ENCODE peak calls at places on chromosomes 13 and 19, in nine cellular contexts. One of them, this sample, is unnamed.
A peak's percentile ranks its signal among the peaks of the same experiment; 100 is the strongest.

GRCh38 chr19:48628486-48629296 is 8.5 kb downstream of the DBP start:
- DNase-seq in HCT116: no peak
- DNase-seq in mesenchymal stem cell: no peak
- DNase-seq in K562: no peak
- DNase-seq in GM23338: no peak
- DNase-seq in hepatocyte: peak; percentile 8
- DNase-seq in IMR-90: no peak
- DNase-seq in H9: peak; percentile 32
- DNase-seq in trophoblast cell: no peak
- DNase-seq in this sample: no peak

GRCh38 chr19:30361721-30362120 is 10.5 kb upstream of the ZNF536 start:
- DNase-seq in HCT116: no peak
- DNase-seq in mesenchymal stem cell: no peak
- DNase-seq in K562: no peak
- DNase-seq in GM23338: no peak
- DNase-seq in hepatocyte: no peak
- DNase-seq in IMR-90: no peak
- DNase-seq in H9: no peak
- DNase-seq in trophoblast cell: no peak
- DNase-seq in this sample: no peak

GRCh38 chr13:42707596-42707995 is 73.8 kb upstream of the FAM216B start:
- DNase-seq in HCT116: no peak
- DNase-seq in mesenchymal stem cell: peak; percentile 81
- DNase-seq in K562: no peak
- DNase-seq in GM23338: no peak
- DNase-seq in hepatocyte: no peak
- DNase-seq in IMR-90: peak; percentile 64
- DNase-seq in H9: no peak
- DNase-seq in trophoblast cell: no peak
- DNase-seq in this sample: no peak

GRCh38 chr19:2494084-2494446 is 18.1 kb downstream of the GADD45B start:
- DNase-seq in HCT116: no peak
- DNase-seq in mesenchymal stem cell: peak; percentile 86
- DNase-seq in K562: no peak
- DNase-seq in GM23338: no peak
- DNase-seq in hepatocyte: peak; percentile 49
- DNase-seq in IMR-90: peak; percentile 65
- DNase-seq in H9: no peak
- DNase-seq in trophoblast cell: no peak
- DNase-seq in this sample: no peak

GRCh38 chr19:19106061-19106551 is 32.2 kb downstream of the TMEM161A start:
- DNase-seq in HCT116: no peak
- DNase-seq in mesenchymal stem cell: peak; percentile 67
- DNase-seq in K562: no peak
- DNase-seq in GM23338: peak; percentile 73
- DNase-seq in hepatocyte: peak; percentile 52
- DNase-seq in IMR-90: no peak
- DNase-seq in H9: peak; percentile 77
- DNase-seq in trophoblast cell: peak; percentile 77
- DNase-seq in this sample: no peak

GRCh38 chr13:110017379-110017778 is 231.0 kb upstream of the IRS2 start:
- DNase-seq in HCT116: peak; percentile 74
- DNase-seq in mesenchymal stem cell: peak; percentile 90
- DNase-seq in K562: no peak
- DNase-seq in GM23338: peak; percentile 53
- DNase-seq in hepatocyte: peak; percentile 81
- DNase-seq in IMR-90: peak; percentile 95
- DNase-seq in H9: peak; percentile 60
- DNase-seq in trophoblast cell: peak; percentile 61
- DNase-seq in this sample: peak; percentile 73

GRCh38 chr13:49246850-49247721 is 639 bp upstream of the CDADC1 start:
- DNase-seq in HCT116: no peak
- DNase-seq in mesenchymal stem cell: no peak
- DNase-seq in K562: no peak
- DNase-seq in GM23338: no peak
- DNase-seq in hepatocyte: no peak
- DNase-seq in IMR-90: no peak
- DNase-seq in H9: no peak
- DNase-seq in trophoblast cell: no peak
- DNase-seq in this sample: no peak

GRCh38 chr19:45187421-45188100 is 9.0 kb downstream of the BLOC1S3 start:
- DNase-seq in HCT116: no peak
- DNase-seq in mesenchymal stem cell: no peak
- DNase-seq in K562: peak; percentile 65
- DNase-seq in GM23338: peak; percentile 93
- DNase-seq in hepatocyte: peak; percentile 61
- DNase-seq in IMR-90: no peak
- DNase-seq in H9: peak; percentile 63
- DNase-seq in trophoblast cell: no peak
- DNase-seq in this sample: no peak

GRCh38 chr19:50252111-50252886 is 48.9 kb downstream of the MYH14 start:
- DNase-seq in HCT116: no peak
- DNase-seq in mesenchymal stem cell: no peak
- DNase-seq in K562: peak; percentile 69
- DNase-seq in GM23338: peak; percentile 69
- DNase-seq in hepatocyte: no peak
- DNase-seq in IMR-90: no peak
- DNase-seq in H9: peak; percentile 73
- DNase-seq in trophoblast cell: peak; percentile 33
- DNase-seq in this sample: no peak

GRCh38 chr19:56748443-56748842 is 76.9 kb upstream of the ZNF835 start:
- DNase-seq in HCT116: no peak
- DNase-seq in mesenchymal stem cell: no peak
- DNase-seq in K562: no peak
- DNase-seq in GM23338: peak; percentile 11
- DNase-seq in hepatocyte: no peak
- DNase-seq in IMR-90: no peak
- DNase-seq in H9: no peak
- DNase-seq in trophoblast cell: no peak
- DNase-seq in this sample: no peak

GRCh38 chr19:38095411-38096308 is 128.4 kb downstream of the DPF1 start:
- DNase-seq in HCT116: peak; percentile 40
- DNase-seq in mesenchymal stem cell: peak; percentile 71
- DNase-seq in K562: peak; percentile 77
- DNase-seq in GM23338: peak; percentile 92
- DNase-seq in hepatocyte: peak; percentile 78
- DNase-seq in IMR-90: peak; percentile 71
- DNase-seq in H9: peak; percentile 83
- DNase-seq in trophoblast cell: peak; percentile 66
- DNase-seq in this sample: peak; percentile 9

GRCh38 chr13:68996671-68997030 is 1111.0 kb upstream of the ATXN8OS start:
- DNase-seq in HCT116: no peak
- DNase-seq in mesenchymal stem cell: no peak
- DNase-seq in K562: no peak
- DNase-seq in GM23338: no peak
- DNase-seq in hepatocyte: no peak
- DNase-seq in IMR-90: no peak
- DNase-seq in H9: no peak
- DNase-seq in trophoblast cell: no peak
- DNase-seq in this sample: no peak

GRCh38 chr19:28498404-28498976 is 714.5 kb downstream of the UQCRFS1 start:
- DNase-seq in HCT116: no peak
- DNase-seq in mesenchymal stem cell: no peak
- DNase-seq in K562: peak; percentile 36
- DNase-seq in GM23338: no peak
- DNase-seq in hepatocyte: no peak
- DNase-seq in IMR-90: no peak
- DNase-seq in H9: no peak
- DNase-seq in trophoblast cell: no peak
- DNase-seq in this sample: no peak

GRCh38 chr19:54026656-54027055 is 35.2 kb downstream of the CACNG6 start:
- DNase-seq in HCT116: no peak
- DNase-seq in mesenchymal stem cell: no peak
- DNase-seq in K562: no peak
- DNase-seq in GM23338: no peak
- DNase-seq in hepatocyte: no peak
- DNase-seq in IMR-90: no peak
- DNase-seq in H9: no peak
- DNase-seq in trophoblast cell: no peak
- DNase-seq in this sample: no peak

GRCh38 chr13:34469212-34469983 is 472.7 kb upstream of the NBEA start:
- DNase-seq in HCT116: no peak
- DNase-seq in mesenchymal stem cell: peak; percentile 13
- DNase-seq in K562: no peak
- DNase-seq in GM23338: no peak
- DNase-seq in hepatocyte: peak; percentile 23
- DNase-seq in IMR-90: no peak
- DNase-seq in H9: no peak
- DNase-seq in trophoblast cell: no peak
- DNase-seq in this sample: no peak

GRCh38 chr13:95091755-95092154 is 209.5 kb downstream of the ABCC4 start:
- DNase-seq in HCT116: no peak
- DNase-seq in mesenchymal stem cell: no peak
- DNase-seq in K562: no peak
- DNase-seq in GM23338: no peak
- DNase-seq in hepatocyte: no peak
- DNase-seq in IMR-90: no peak
- DNase-seq in H9: no peak
- DNase-seq in trophoblast cell: no peak
- DNase-seq in this sample: no peak

GRCh38 chr13:95083758-95084157 is 217.5 kb downstream of the ABCC4 start:
- DNase-seq in HCT116: no peak
- DNase-seq in mesenchymal stem cell: peak; percentile 85
- DNase-seq in K562: no peak
- DNase-seq in GM23338: no peak
- DNase-seq in hepatocyte: no peak
- DNase-seq in IMR-90: peak; percentile 90
- DNase-seq in H9: no peak
- DNase-seq in trophoblast cell: no peak
- DNase-seq in this sample: peak; percentile 55

DNA sequence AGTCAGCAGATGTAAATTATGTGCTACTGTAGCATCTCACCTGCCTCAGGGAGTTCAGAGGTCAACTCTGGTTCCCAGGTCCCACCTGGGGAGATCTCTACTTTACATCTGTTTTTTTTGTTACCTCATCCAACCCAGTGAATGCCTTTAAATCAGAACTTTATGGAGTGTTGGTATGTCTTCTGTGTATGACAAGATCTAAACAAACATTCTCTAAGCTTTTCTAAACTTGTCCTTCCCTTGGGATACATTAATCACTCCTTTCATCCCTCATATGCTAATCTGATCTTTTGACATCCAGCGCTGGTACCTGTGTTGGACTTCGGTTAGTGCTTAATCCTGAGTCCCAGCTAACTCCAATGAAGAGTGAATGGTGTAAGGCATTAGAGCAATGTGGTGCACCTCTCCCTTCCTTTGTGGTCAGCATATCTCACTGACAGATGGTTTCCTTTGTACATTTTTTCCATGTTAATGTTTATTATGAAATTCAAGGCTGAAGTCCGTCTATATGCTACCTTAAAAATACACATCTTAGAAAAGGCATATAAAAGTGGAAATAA is 213.4 kb downstream of the ABCC4 start:
- DNase-seq in HCT116: no peak
- DNase-seq in mesenchymal stem cell: peak; percentile 51
- DNase-seq in K562: no peak
- DNase-seq in GM23338: no peak
- DNase-seq in hepatocyte: peak; percentile 8
- DNase-seq in IMR-90: peak; percentile 63
- DNase-seq in H9: no peak
- DNase-seq in trophoblast cell: no peak
- DNase-seq in this sample: no peak
- H3K4me2 ChIP-seq in HCT116: no peak overlapping the region
- H3K4me2 ChIP-seq in mesenchymal stem cell: no peak overlapping the region
- H3K4me2 ChIP-seq in K562: no peak overlapping the region
- H3K4me2 ChIP-seq in GM23338: no peak overlapping the region
- H3K4me2 ChIP-seq in hepatocyte: no peak overlapping the region
- H3K4me2 ChIP-seq in IMR-90: no peak overlapping the region
- H3K4me2 ChIP-seq in H9: no peak overlapping the region
- H3K4me2 ChIP-seq in trophoblast cell: no peak overlapping the region
- H3K4me2 ChIP-seq in this sample: no peak overlapping the region

GRCh38 chr19:8455018-8455417 is 10.2 kb downstream of the HNRNPM start:
- DNase-seq in HCT116: no peak
- DNase-seq in mesenchymal stem cell: no peak
- DNase-seq in K562: no peak
- DNase-seq in GM23338: no peak
- DNase-seq in hepatocyte: no peak
- DNase-seq in IMR-90: no peak
- DNase-seq in H9: no peak
- DNase-seq in trophoblast cell: no peak
- DNase-seq in this sample: no peak
- H3K4me1 ChIP-seq in HCT116: peaks cover 19% of the 10 kb centered on the region
- H3K4me1 ChIP-seq in mesenchymal stem cell: peaks cover 37% of the 10 kb centered on the region
- H3K4me1 ChIP-seq in K562: peaks cover 14% of the 10 kb centered on the region
- H3K4me1 ChIP-seq in GM23338: peaks cover 83% of the 10 kb centered on the region
- H3K4me1 ChIP-seq in hepatocyte: peaks cover 52% of the 10 kb centered on the region
- H3K4me1 ChIP-seq in IMR-90: peaks cover 28% of the 10 kb centered on the region
- H3K4me1 ChIP-seq in H9: peaks cover 3% of the 10 kb centered on the region
- H3K4me1 ChIP-seq in trophoblast cell: peaks cover 12% of the 10 kb centered on the region
- H3K4me1 ChIP-seq in this sample: peaks cover 18% of the 10 kb centered on the region

GRCh38 chr19:7182489-7182888 is 111.7 kb downstream of the INSR start:
- DNase-seq in HCT116: no peak
- DNase-seq in mesenchymal stem cell: no peak
- DNase-seq in K562: no peak
- DNase-seq in GM23338: no peak
- DNase-seq in hepatocyte: no peak
- DNase-seq in IMR-90: no peak
- DNase-seq in H9: no peak
- DNase-seq in trophoblast cell: no peak
- DNase-seq in this sample: no peak

GRCh38 chr19:7172794-7173193 is 103.3 kb downstream of the ZNF557 start:
- DNase-seq in HCT116: no peak
- DNase-seq in mesenchymal stem cell: no peak
- DNase-seq in K562: no peak
- DNase-seq in GM23338: no peak
- DNase-seq in hepatocyte: no peak
- DNase-seq in IMR-90: no peak
- DNase-seq in H9: no peak
- DNase-seq in trophoblast cell: no peak
- DNase-seq in this sample: no peak

GRCh38 chr19:7179917-7180306 is 110.4 kb downstream of the ZNF557 start:
- DNase-seq in HCT116: no peak
- DNase-seq in mesenchymal stem cell: no peak
- DNase-seq in K562: no peak
- DNase-seq in GM23338: no peak
- DNase-seq in hepatocyte: no peak
- DNase-seq in IMR-90: no peak
- DNase-seq in H9: no peak
- DNase-seq in trophoblast cell: no peak
- DNase-seq in this sample: no peak

GRCh38 chr19:7177926-7178325 is 108.4 kb downstream of the ZNF557 start:
- DNase-seq in HCT116: no peak
- DNase-seq in mesenchymal stem cell: no peak
- DNase-seq in K562: no peak
- DNase-seq in GM23338: no peak
- DNase-seq in hepatocyte: no peak
- DNase-seq in IMR-90: peak; percentile 50
- DNase-seq in H9: no peak
- DNase-seq in trophoblast cell: no peak
- DNase-seq in this sample: no peak

GRCh38 chr19:7176792-7177191 is 107.3 kb downstream of the ZNF557 start:
- DNase-seq in HCT116: no peak
- DNase-seq in mesenchymal stem cell: no peak
- DNase-seq in K562: no peak
- DNase-seq in GM23338: no peak
- DNase-seq in hepatocyte: no peak
- DNase-seq in IMR-90: no peak
- DNase-seq in H9: no peak
- DNase-seq in trophoblast cell: no peak
- DNase-seq in this sample: no peak
- H3K27ac ChIP-seq in HCT116: no peak overlapping the region
- H3K27ac ChIP-seq in mesenchymal stem cell: no peak overlapping the region
- H3K27ac ChIP-seq in K562: no peak overlapping the region
- H3K27ac ChIP-seq in GM23338: no peak overlapping the region
- H3K27ac ChIP-seq in hepatocyte: no peak overlapping the region
- H3K27ac ChIP-seq in IMR-90: no peak overlapping the region
- H3K27ac ChIP-seq in H9: no peak overlapping the region
- H3K27ac ChIP-seq in trophoblast cell: no peak overlapping the region
- H3K27ac ChIP-seq in this sample: no peak overlapping the region

GRCh38 chr19:41500443-41500842 is 57.5 kb downstream of the ERICH4 start:
- DNase-seq in HCT116: no peak
- DNase-seq in mesenchymal stem cell: no peak
- DNase-seq in K562: no peak
- DNase-seq in GM23338: no peak
- DNase-seq in hepatocyte: no peak
- DNase-seq in IMR-90: no peak
- DNase-seq in H9: no peak
- DNase-seq in trophoblast cell: no peak
- DNase-seq in this sample: no peak
- H3K4me2 ChIP-seq in HCT116: peak overlapping the region; percentile 67
- H3K4me2 ChIP-seq in mesenchymal stem cell: no peak overlapping the region
- H3K4me2 ChIP-seq in K562: peak overlapping the region; percentile 51
- H3K4me2 ChIP-seq in GM23338: no peak overlapping the region
- H3K4me2 ChIP-seq in hepatocyte: no peak overlapping the region
- H3K4me2 ChIP-seq in IMR-90: no peak overlapping the region
- H3K4me2 ChIP-seq in H9: no peak overlapping the region
- H3K4me2 ChIP-seq in trophoblast cell: no peak overlapping the region
- H3K4me2 ChIP-seq in this sample: no peak overlapping the region

This sample was measured in keratinocyte.